ENCODE peak calls at places on chromosomes 12 and 14, in four cellular contexts. W is CD8-positive, alpha-beta T cell; G is cardiac fibroblast; Y is astrocyte of the cerebellum. I is an unnamed sample.

GRCh38 chr14:77141592-77142288 is at the start of gene ZDHHC22:
- DNase-seq in W (no peak), G (no peak), Y (no peak), I (no peak)

GRCh38 chr12:12881495-12881894 is 9.9 kb upstream of the GPRC5A start:
- DNase-seq in W (no peak), G (peak), Y (no peak), I (no peak)

GRCh38 chr12:102702447-102703114 is 214.5 kb downstream of the PAH start:
- DNase-seq in W (no peak), G (peak), Y (peak), I (peak)

GRCh38 chr12:118371354-118372282 is 1.1 kb downstream of the TAOK3 start:
- DNase-seq in W (no peak), G (no peak), Y (no peak), I (peak)

GRCh38 chr12:57027011-57027804 is 10.9 kb upstream of the TAC3 start:
- DNase-seq in W (no peak), G (no peak), Y (no peak), I (peak)

GRCh38 chr14:31283568-31284252 is 76.1 kb upstream of the HECTD1 start:
- DNase-seq in W (no peak), G (no peak), Y (no peak), I (no peak)

GRCh38 chr12:65667932-65668331 is 156.4 kb upstream of the HMGA2 start:
- DNase-seq in W (no peak), G (no peak), Y (no peak), I (no peak)

GRCh38 chr12:120916561-120916960 is 12.4 kb upstream of the SPPL3 start:
- DNase-seq in W (no peak), G (no peak), Y (no peak), I (no peak)

GRCh38 chr14:100438678-100439592 is 115.8 kb downstream of the SLC25A47 start:
- DNase-seq in W (no peak), G (peak), Y (no peak), I (no peak)

GRCh38 chr12:102824218-102824835 is 92.7 kb downstream of the PAH start:
- DNase-seq in W (no peak), G (peak), Y (no peak), I (peak)

GRCh38 chr14:102827716-102828115 is 50.5 kb downstream of the TRAF3 start:
- DNase-seq in W (no peak), G (no peak), Y (peak), I (no peak)

GRCh38 chr14:77076118-77076631 is 21.9 kb upstream of the CIPC start:
- DNase-seq in W (no peak), G (peak), Y (no peak), I (peak)

GRCh38 chr14:58488550-58488949 is 61.0 kb downstream of the KIAA0586 start:
- DNase-seq in W (no peak), G (peak), Y (no peak), I (no peak)

GRCh38 chr12:123457980-123458779 is at the start of gene SNRNP35:
- DNase-seq in W (peak), G (peak), Y (peak), I (peak)

GRCh38 chr12:24307716-24308335 is 358.4 kb upstream of the SOX5 start:
- DNase-seq in W (no peak), G (no peak), Y (no peak), I (no peak)

GRCh38 chr12:85527192-85527591 is 247.2 kb downstream of the ALX1 start:
- DNase-seq in W (no peak), G (no peak), Y (no peak), I (no peak)

GRCh38 chr14:81211844-81212243 is 8.9 kb downstream of the GTF2A1 start:
- DNase-seq in W (no peak), G (peak), Y (no peak), I (no peak)

GRCh38 chr14:44791730-44792129 is 170.0 kb downstream of the KLHL28 start:
- DNase-seq in W (no peak), G (no peak), Y (no peak), I (no peak)

GRCh38 chr12:131675126-131676080 is 35.5 kb upstream of the SFSWAP start:
- DNase-seq in W (no peak), G (no peak), Y (no peak), I (no peak)

GRCh38 chr12:57736743-57737466 is 1.6 kb downstream of the AGAP2 start:
- DNase-seq in W (no peak), G (no peak), Y (no peak), I (no peak)

GRCh38 chr12:111424793-111425251 is 19.1 kb downstream of the SH2B3 start:
- DNase-seq in W (no peak), G (no peak), Y (no peak), I (no peak)

GRCh38 chr12:108394196-108394595 is 55.1 kb upstream of the CMKLR1 start:
- DNase-seq in W (no peak), G (peak), Y (no peak), I (peak)

GRCh38 chr12:110355080-110355479 is 48.4 kb downstream of the ANAPC7 start:
- DNase-seq in W (no peak), G (no peak), Y (no peak), I (no peak)

GRCh38 chr12:68267892-68268396 is 14.5 kb upstream of the IL22 start:
- DNase-seq in W (no peak), G (peak), Y (peak), I (no peak)

GRCh38 chr14:102320671-102321455 is 1.3 kb downstream of the ZNF839 start:
- DNase-seq in W (no peak), G (no peak), Y (no peak), I (no peak)

GRCh38 chr12:124738636-124739467 is 124.8 kb downstream of the SCARB1 start:
- DNase-seq in W (no peak), G (peak), Y (peak), I (no peak)

GRCh38 chr12:20368653-20369163 is 371 bp downstream of the PDE3A start:
- DNase-seq in W (no peak), G (peak), Y (no peak), I (peak)

GRCh38 chr14:105201928-105202513 is 20.9 kb upstream of the NUDT14 start:
- DNase-seq in W (peak), G (no peak), Y (no peak), I (no peak)

GRCh38 chr14:80663541-80663940 is 278.0 kb downstream of the CEP128 start:
- DNase-seq in W (no peak), G (no peak), Y (no peak), I (no peak)

GRCh38 chr12:91774471-91774921 is 371.1 kb downstream of the BTG1 start:
- DNase-seq in W (no peak), G (peak), Y (peak), I (no peak)

GRCh38 chr12:72077111-72077820 is 138.6 kb downstream of the TPH2 start:
- DNase-seq in W (no peak), G (no peak), Y (no peak), I (no peak)

GRCh38 chr14:38297681-38298080 is 41.8 kb upstream of the CLEC14A start:
- DNase-seq in W (no peak), G (peak), Y (no peak), I (no peak)

GRCh38 chr14:88682495-88683114 is 110.1 kb downstream of the EML5 start:
- DNase-seq in W (no peak), G (no peak), Y (no peak), I (no peak)

GRCh38 chr14:88683119-88683518 is 109.6 kb downstream of the EML5 start:
- DNase-seq in W (no peak), G (no peak), Y (no peak), I (no peak)

DNA sequence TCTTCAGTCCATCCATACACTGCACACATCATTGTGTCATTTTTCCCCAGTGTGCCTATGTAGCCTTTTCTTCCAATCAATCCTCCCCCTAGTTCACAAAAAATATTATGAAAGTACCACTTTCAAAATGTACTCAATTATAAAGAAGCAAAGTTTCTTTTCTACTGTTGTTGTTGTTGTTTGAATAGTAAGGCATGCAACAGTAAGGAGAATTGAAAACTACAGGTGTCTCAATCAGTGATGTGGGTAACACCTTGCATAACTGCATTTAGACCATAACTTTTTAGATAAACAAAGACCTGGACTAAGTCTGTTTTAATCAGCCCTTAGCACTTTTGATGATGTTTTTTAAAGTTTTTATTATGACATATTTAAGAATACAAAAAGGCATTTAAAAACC is 104.4 kb downstream of the EML5 start:
- DNase-seq in W (no peak), G (no peak), Y (no peak), I (no peak)
- H3K4me3 ChIP-seq in W (no peak), G (no peak), Y (no peak), I (no peak)

DNA sequence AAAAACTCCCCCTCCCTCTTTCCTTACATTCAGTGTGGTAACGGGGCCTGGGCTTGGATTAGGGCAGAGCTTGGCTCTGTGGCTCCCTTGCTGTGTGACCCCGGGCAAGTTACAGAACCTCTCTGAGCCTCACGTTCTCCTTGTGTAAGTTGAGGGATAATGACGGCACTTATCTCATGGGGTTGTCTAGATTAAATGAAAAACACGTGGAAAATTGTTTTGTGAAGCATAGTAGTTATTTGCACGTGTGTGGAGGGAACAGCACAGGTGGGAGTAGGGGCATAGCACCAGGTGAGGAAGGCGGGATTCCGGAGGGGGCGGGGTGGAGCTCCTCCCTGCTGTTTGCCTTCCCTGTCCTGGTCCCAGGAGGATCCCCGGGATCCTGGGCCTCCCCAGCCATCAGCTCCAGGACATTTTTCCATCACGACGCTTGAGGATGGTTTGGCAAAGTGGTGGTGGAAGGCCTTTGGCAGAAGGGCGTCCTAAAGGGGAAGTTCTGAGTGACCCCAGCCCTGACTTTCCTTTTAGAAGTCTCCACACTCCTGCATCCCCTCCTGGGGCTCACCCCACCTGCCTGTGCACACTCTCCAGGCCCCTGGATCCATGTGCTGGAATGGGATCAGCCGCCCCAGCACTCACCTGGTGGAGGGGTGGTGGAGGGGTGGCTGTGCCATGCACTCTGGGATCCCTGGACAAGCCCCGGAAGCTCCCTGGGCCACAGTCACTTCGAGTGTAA is 22.7 kb downstream of the LRTM2 start:
- DNase-seq in W (no peak), G (no peak), Y (no peak), I (no peak)
- H3K4me3 ChIP-seq in W (no peak), G (no peak), Y (no peak), I (no peak)

GRCh38 chr14:50859296-50859624 is 12.6 kb upstream of the ABHD12B start:
- DNase-seq in W (peak), G (no peak), Y (no peak), I (no peak)
- H3K4me3 ChIP-seq in W (peak), G (peak), Y (peak), I (peak)

GRCh38 chr12:34301251-34302130 is 279.2 kb downstream of the ALG10 start:
- DNase-seq in W (no peak), G (no peak), Y (no peak), I (no peak)
- H3K4me3 ChIP-seq in W (no peak), G (no peak), Y (no peak), I (no peak)

GRCh38 chr12:76523408-76523807 is 36.2 kb downstream of the OSBPL8 start:
- DNase-seq in W (no peak), G (no peak), Y (no peak), I (no peak)

GRCh38 chr12:76518699-76519098 is 40.9 kb downstream of the OSBPL8 start:
- DNase-seq in W (no peak), G (no peak), Y (no peak), I (no peak)

GRCh38 chr12:76519538-76519937 is 40.0 kb downstream of the OSBPL8 start:
- DNase-seq in W (no peak), G (no peak), Y (no peak), I (no peak)

GRCh38 chr12:76515271-76515670 is 44.3 kb downstream of the OSBPL8 start:
- DNase-seq in W (no peak), G (no peak), Y (no peak), I (no peak)

DNA sequence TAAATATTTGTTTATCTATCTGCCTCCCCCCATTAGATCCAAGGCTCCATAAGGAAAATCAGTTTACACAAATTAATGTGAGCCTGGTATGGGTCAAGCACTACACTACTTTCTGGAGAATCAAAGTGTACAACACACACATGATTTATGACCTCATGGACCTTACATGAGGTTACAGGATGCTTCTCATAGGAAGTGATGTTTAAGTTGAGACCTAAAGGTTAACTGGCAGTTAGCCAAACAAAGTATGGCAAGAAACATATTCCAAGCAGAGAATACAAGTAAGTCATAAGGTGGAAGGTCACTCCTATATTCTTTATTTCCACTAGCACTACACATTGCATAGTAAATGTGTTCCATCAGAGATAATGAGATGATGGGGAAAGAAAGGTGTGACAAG is 39.2 kb downstream of the OSBPL8 start:
- DNase-seq in W (no peak), G (no peak), Y (no peak), I (no peak)
- H3K4me3 ChIP-seq in W (no peak), G (no peak), Y (no peak), I (no peak)

DNA sequence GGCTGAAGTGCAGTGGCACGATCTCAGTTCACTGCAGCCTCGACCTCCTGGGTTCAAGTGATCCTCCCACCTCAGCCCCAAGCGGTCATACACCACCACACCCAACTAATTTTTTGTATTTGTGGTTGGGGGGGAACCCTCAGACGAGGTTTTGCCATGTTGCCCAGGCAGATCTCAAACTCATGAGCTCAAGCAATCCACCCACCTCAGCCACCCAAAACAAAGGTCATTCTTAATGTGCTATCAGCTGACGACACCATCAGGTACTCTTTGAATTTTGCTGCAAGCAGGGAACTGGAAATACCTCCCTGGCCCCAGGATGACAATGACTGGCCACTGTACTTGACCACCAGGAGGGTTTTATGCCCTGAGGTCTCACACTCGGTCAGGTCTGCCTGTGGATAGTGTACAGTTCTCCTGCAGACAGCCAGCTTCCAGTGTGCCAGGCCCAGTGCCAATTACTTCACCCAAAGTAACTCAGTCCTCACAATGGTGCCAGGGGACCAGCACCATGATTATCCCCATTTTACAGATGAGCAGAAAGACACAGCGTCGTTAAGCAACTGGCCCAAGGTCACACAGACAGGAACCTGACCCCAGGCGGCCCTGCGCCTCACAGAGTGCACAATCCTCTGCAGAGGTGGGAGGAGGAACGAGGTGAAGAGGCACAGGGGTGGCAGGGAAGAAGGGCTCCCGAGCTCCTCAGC is 42.9 kb downstream of the ITPK1 start:
- DNase-seq in W (no peak), G (no peak), Y (no peak), I (no peak)
- H3K4me3 ChIP-seq in W (no peak), G (no peak), Y (no peak), I (no peak)